ENCODE peak calls at places on chromosomes 13 and 19, in four cellular contexts. P is K562, E is GM12878, X is HepG2. Z is an unnamed sample.

GRCh38 chr13:91369432-91369831 is 21.9 kb downstream of the MIR17HG start:
- DNase-seq in P (no peak), X (no peak), E (no peak), Z (no peak)

GRCh38 chr13:91087276-91087675 is 260.2 kb upstream of the MIR17HG start:
- DNase-seq in E (no peak), P (no peak), X (no peak), Z (no peak)

GRCh38 chr19:45995715-45996385 is 583 bp downstream of the CCDC61 start:
- DNase-seq in X (no peak), P (peak; percentile 28), E (no peak), Z (no peak)

GRCh38 chr13:110261166-110262081 is 45.5 kb downstream of the COL4A1 start:
- DNase-seq in E (no peak), P (no peak), X (no peak), Z (peak; percentile 71)

GRCh38 chr19:11382898-11383705 is 1.0 kb downstream of the EPOR start:
- DNase-seq in X (peak; percentile 70), P (peak; percentile 88), E (no peak), Z (peak; percentile 85)

GRCh38 chr13:37168151-37168550 is 62.7 kb upstream of the CSNK1A1L start:
- DNase-seq in P (no peak), X (no peak), E (no peak), Z (no peak)

GRCh38 chr13:39490136-39490535 is 112.9 kb downstream of the LHFPL6 start:
- DNase-seq in E (no peak), P (no peak), X (no peak), Z (peak; percentile 96)

GRCh38 chr19:44903602-44904425 is 1.8 kb upstream of the APOE start:
- DNase-seq in E (no peak), P (peak; percentile 73), X (peak; percentile 80), Z (peak; percentile 80)

GRCh38 chr13:95341441-95341840 is 40.2 kb upstream of the ABCC4 start:
- DNase-seq in E (no peak), P (no peak), X (no peak), Z (no peak)

GRCh38 chr13:97113231-97114001 is 108.7 kb upstream of the MBNL2 start:
- DNase-seq in P (no peak), E (no peak), X (no peak), Z (peak; percentile 23)

GRCh38 chr13:73578251-73578875 is 519.6 kb downstream of the KLF5 start:
- DNase-seq in P (no peak), X (no peak), E (no peak), Z (no peak)

GRCh38 chr13:98252931-98253470 is 75.9 kb upstream of the RNF113B start:
- DNase-seq in E (no peak), P (no peak), X (peak; percentile 49), Z (no peak)

GRCh38 chr13:98741741-98742435 is 10.6 kb downstream of the SLC15A1 start:
- DNase-seq in X (no peak), E (no peak), P (no peak), Z (no peak)

GRCh38 chr19:49061445-49061844 is 3.2 kb downstream of the NTF4 start:
- DNase-seq in E (no peak), P (no peak), X (no peak), Z (no peak)

GRCh38 chr13:31053098-31053497 is 108.6 kb downstream of the HSPH1 start:
- DNase-seq in X (no peak), P (no peak), E (no peak), Z (no peak)

GRCh38 chr13:79483302-79483701 is 2.3 kb downstream of the NDFIP2 start:
- DNase-seq in E (no peak), P (no peak), X (no peak), Z (no peak)

GRCh38 chr13:25473864-25474263 is 102.1 kb downstream of the ATP8A2 start:
- DNase-seq in P (no peak), X (no peak), E (no peak), Z (no peak)

GRCh38 chr13:111956261-111957151 is 110.4 kb upstream of the SOX1 start:
- DNase-seq in X (no peak), P (no peak), E (no peak), Z (no peak)

GRCh38 chr19:3612330-3612729 is 5.7 kb upstream of the TBXA2R start:
- DNase-seq in X (no peak), P (no peak), E (no peak), Z (no peak)

GRCh38 chr13:67273001-67273400 is 42.9 kb upstream of the PCDH9 start:
- DNase-seq in X (no peak), E (no peak), P (no peak), Z (no peak)

GRCh38 chr19:5024282-5024681 is 55.4 kb downstream of the KDM4B start:
- DNase-seq in E (no peak), P (peak; percentile 63), X (no peak), Z (no peak)

GRCh38 chr13:110817143-110817542 is 97.7 kb downstream of the ANKRD10 start:
- DNase-seq in X (no peak), P (no peak), E (no peak), Z (no peak)

GRCh38 chr19:3006075-3006767 is 22.9 kb downstream of the TLE2 start:
- DNase-seq in X (no peak), P (peak; percentile 98), E (no peak), Z (peak; percentile 97)

GRCh38 chr13:41193469-41193868 is 900 bp downstream of the KBTBD7 start:
- DNase-seq in E (no peak), X (no peak), P (no peak), Z (no peak)

DNA sequence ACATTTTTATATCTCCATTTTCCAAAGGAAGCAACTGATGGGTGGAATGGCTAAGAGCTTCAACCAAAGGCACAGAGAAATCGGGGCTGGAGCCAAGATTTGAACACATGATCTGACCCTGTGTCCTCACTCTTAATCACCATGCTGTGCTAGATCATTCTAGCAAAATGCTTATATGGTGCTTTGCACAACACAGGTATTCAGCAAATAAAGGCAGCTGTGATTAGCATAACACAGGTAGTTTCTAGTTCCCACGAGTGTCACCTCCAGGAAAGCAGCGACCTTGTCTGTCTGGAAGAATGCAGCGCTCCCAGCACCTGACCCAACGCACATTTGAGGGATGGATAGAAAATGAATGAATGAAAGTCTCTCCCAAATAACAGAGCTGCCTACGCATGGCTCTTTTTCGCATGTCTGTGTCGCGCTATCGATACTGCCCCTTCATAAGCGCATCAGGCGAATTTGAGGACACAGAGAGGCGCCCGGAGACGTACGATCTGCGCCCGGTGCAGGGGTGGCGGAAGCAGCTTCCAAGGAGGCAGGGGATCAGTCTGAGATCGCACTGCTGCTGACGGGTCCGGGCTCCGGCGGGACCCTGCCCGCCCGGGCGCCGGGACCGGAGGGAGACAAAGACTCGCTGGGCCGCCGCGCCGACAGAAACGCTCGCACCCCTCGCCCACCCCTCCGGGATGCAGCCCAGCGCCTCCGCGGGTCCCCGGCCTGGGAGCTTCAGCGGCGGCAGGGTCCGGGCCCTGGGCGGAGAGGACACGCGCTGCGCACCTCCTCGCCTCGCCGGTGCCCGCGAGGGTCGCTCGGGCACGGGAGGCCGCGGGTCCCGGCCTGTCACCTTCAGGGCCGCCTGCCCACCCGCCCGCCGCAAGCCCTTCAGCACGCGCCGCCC is 609 bp downstream of the EPS15L1 start:
- DNase-seq in P (no peak), X (no peak), E (no peak), Z (peak; percentile 65)
- TF ChIP-seq CREB1 in P (no peak), X (no peak), E (no peak), Z (no peak)

DNA sequence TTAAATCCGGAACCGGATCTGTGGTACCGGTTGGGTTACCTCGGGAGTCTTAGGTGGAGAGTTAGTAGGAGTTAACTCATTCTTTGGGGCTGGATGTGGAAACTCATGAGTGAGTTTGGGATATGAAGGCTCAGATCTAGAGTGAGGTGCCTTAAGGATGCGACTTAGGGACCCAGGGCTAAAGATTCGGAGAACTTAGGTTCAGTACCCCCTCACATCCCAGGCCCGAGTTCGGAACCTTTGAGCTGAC is 317 bp downstream of the ACTMAP start:
- DNase-seq in E (no peak), P (no peak), X (no peak), Z (no peak)
- H3K4me2 ChIP-seq in E (peak overlapping the region; percentile 88), P (peak overlapping the region; percentile 94), X (peak overlapping the region; percentile 99), Z (peak overlapping the region; percentile 77)

DNA sequence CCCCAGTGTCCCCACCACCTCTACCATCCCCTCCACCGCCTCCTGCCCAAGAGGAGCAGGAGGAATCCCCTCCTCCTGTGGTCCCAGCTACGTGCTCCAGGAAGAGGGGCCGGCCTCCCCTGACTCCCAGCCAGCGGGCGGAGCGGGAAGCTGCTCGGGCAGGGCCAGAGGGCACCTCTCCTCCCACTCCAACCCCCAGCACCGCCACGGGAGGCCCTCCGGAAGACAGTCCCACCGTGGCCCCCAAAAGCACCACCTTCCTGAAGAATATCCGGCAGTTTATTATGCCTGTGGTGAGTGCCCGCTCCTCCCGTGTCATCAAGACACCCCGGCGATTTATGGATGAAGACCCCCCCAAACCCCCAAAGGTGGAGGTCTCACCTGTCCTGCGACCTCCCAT is 2.8 kb downstream of the KMT2B start:
- DNase-seq in E (no peak), P (no peak), X (no peak), Z (no peak)
- TF ChIP-seq CREB1 in E (no peak), P (no peak), X (no peak), Z (no peak)

DNA sequence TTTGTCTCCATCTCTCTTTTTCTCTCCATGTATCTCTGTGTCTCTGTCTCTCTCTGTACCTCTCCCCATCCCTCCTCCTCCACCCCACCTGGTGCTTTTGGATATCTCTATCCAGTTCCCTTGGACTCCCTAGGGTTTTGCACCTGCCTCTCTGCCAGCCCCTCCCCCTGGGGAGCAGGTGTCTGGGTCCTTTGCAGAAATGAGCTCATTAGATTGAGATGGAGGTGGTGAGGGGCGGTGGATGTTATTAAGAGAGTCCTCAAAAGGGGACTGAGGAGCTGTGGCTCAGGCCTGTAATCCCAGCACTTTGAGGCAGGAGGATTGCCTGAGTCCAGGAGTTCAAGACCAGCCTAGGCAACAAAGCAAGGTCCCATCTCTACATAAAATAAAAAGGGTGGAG is 2.1 kb downstream of the KCNN4 start:
- DNase-seq in X (no peak), E (no peak), P (no peak), Z (no peak)
- H3K4me2 ChIP-seq in X (no peak overlapping the region), E (peak overlapping the region; percentile 83), P (peak overlapping the region; percentile 72), Z (no peak overlapping the region)

Z was measured in GM23338.